ENCODE peak calls at places on chromosomes 2 and 18, in nine cellular contexts. M is HCT116, U is PC-3, A is SK-N-MC, J is fibroblast of lung, O is H1, G is astrocyte, Z is endothelial cell of umbilical vein, R is GM23248. Q is an unnamed sample.

GRCh38 chr2:210528716-210529115 is 27.7 kb upstream of the CPS1 start:
- DNase-seq in G (peak), R (peak), U (no peak), Z (no peak), M (no peak), J (peak), A (no peak), O (no peak), Q (no peak)

GRCh38 chr2:152611458-152612231 is 105.6 kb downstream of the PRPF40A start:
- DNase-seq in J (peak), O (no peak), U (no peak), Z (peak), A (no peak), R (peak), M (no peak), G (peak), Q (no peak)

GRCh38 chr2:227482638-227483340 is 10.8 kb downstream of the AGFG1 start:
- DNase-seq in A (no peak), U (peak), M (no peak), Z (no peak), J (peak), O (no peak), R (peak), G (no peak), Q (no peak)

GRCh38 chr18:48820483-48821250 is 130.1 kb downstream of the SMAD7 start:
- DNase-seq in A (no peak), U (no peak), R (no peak), O (no peak), Z (no peak), M (no peak), G (no peak), J (no peak), Q (no peak)

GRCh38 chr18:28281400-28281799 is 104.5 kb upstream of the CDH2 start:
- DNase-seq in U (peak), M (no peak), Z (no peak), R (peak), G (peak), O (no peak), A (no peak), J (peak), Q (no peak)

GRCh38 chr2:6310186-6310909 is 555.4 kb downstream of the CMPK2 start:
- DNase-seq in R (no peak), G (no peak), O (no peak), A (peak), J (no peak), M (no peak), U (no peak), Z (no peak), Q (no peak)

GRCh38 chr2:222052934-222053367 is 245.8 kb downstream of the PAX3 start:
- DNase-seq in O (peak), A (peak), J (no peak), U (peak), M (peak), G (no peak), R (no peak), Z (no peak), Q (no peak)

GRCh38 chr18:39672171-39672570 is 2106.6 kb upstream of the CELF4 start:
- DNase-seq in G (no peak), A (no peak), R (no peak), J (no peak), O (no peak), Z (no peak), U (no peak), M (no peak), Q (no peak)

GRCh38 chr2:234961784-234962183 is 10.0 kb downstream of the SH3BP4 start:
- DNase-seq in U (no peak), O (no peak), M (no peak), J (no peak), A (no peak), G (no peak), Z (no peak), R (no peak), Q (no peak)

GRCh38 chr2:226649871-226650660 is 149.6 kb downstream of the IRS1 start:
- DNase-seq in J (peak), A (peak), O (peak), Z (peak), G (peak), U (peak), M (peak), R (peak), Q (no peak)

GRCh38 chr2:124607679-124608078 is 582.6 kb downstream of the CNTNAP5 start:
- DNase-seq in J (no peak), G (no peak), U (no peak), M (no peak), O (no peak), Z (no peak), A (no peak), R (no peak), Q (no peak)

GRCh38 chr2:221554769-221555510 is 17.2 kb downstream of the EPHA4 start:
- DNase-seq in A (no peak), J (peak), R (peak), O (no peak), U (no peak), M (no peak), G (peak), Z (no peak), Q (no peak)

DNA sequence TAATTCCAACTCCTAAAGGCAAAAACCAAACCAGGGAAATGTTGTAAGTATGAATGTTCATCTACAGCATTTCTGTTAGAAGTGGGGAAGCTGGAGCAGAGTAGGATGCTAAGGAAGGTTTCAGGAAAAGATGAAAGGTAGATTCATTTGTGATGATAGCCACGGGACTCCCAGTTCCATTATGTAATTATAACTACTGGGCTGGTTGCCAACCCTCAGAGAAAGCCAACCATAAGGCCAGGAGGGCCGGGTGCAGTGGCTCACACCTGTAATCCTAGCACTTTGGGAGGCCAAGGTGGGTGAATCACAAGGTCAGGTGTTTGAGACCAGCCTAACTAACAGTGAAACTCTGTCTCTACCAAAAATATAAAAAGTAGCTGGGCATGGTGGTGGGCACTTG is 288.9 kb upstream of the ETAA1 start:
- DNase-seq in M (no peak), G (no peak), O (no peak), Z (no peak), J (no peak), A (no peak), R (no peak), U (no peak), Q (no peak)
- TF ChIP-seq EZH2 in M (no peak), G (no peak), O (no peak), Z (no peak), J (no peak), A (no peak), R (no peak), U (no peak), Q (no peak)

DNA sequence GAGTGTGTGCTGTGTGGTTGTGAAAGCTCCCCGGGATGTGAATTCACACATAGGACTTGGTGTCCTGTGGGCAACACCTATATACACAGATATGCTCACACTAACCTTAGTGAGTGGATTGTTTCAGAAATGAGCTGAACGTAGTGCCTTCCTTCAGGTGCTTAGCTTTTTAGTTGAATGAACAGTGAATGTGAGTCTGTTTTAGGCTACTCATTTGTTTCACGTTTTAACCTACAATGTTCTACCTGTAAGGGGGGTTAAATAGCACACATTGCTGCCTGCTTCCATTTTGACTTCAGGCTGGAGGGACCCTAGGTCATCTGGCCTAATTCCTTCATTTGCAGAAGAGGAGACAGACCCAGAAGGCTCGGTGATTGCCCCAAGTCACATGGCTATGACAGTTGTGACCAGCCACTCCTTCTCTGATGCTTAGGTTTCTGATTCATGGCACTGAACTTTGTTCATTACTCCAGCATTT is 1.0 kb downstream of the PLEK start:
- DNase-seq in M (no peak), O (no peak), Z (no peak), U (no peak), R (no peak), A (no peak), J (no peak), G (no peak), Q (no peak)
- H3K9ac ChIP-seq in M (no peak), O (no peak), Z (no peak), U (no peak), R (no peak), A (no peak), J (no peak), G (no peak), Q (no peak)

GRCh38 chr2:216694201-216694825 is 1.0 kb downstream of the IGFBP5 start:
- DNase-seq in A (no peak), R (peak), U (peak), J (peak), M (no peak), O (no peak), G (peak), Z (peak), Q (no peak)

GRCh38 chr2:216693414-216694100 is 1.8 kb downstream of the IGFBP5 start:
- DNase-seq in M (no peak), O (no peak), G (no peak), U (no peak), R (no peak), A (no peak), Z (no peak), J (no peak), Q (no peak)

GRCh38 chr2:216691210-216691741 is 4.1 kb downstream of the IGFBP5 start:
- DNase-seq in M (no peak), O (no peak), U (peak), Z (no peak), R (peak), J (peak), G (peak), A (no peak), Q (peak)

GRCh38 chr2:216694826-216695217 is 527 bp downstream of the IGFBP5 start:
- DNase-seq in M (no peak), R (no peak), Z (no peak), G (no peak), U (no peak), A (no peak), O (no peak), J (no peak), Q (no peak)

GRCh38 chr2:216692636-216693413 is 2.5 kb downstream of the IGFBP5 start:
- DNase-seq in A (no peak), J (peak), M (peak), O (no peak), R (peak), U (peak), G (peak), Z (peak), Q (peak)
- TF ChIP-seq EZH2 in A (no peak), J (no peak), M (no peak), O (no peak), R (no peak), U (no peak), G (no peak), Z (peak), Q (no peak)

DNA sequence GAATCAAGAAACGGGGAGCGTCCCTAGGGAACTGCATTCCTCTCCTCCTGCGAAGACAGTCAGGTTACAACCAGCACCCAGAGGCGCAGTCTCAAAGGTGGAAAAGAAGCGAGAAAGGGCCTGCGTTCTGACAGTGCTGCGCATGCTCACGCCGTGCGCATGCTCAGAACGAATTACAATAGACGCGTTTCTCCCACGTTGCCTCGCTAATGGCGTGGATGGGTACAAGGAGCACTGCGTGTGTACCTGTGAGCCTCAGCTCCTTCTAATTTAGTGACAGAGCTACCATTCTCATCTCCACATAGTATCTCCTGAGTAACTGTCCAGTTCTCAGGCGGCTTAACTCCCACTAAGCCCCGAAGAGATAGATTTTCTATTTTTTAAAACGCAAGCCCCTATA is 448.8 kb downstream of the TXNL1 start:
- DNase-seq in Z (no peak), M (no peak), R (no peak), J (no peak), O (no peak), A (no peak), U (no peak), G (no peak), Q (peak)
- H3K9ac ChIP-seq in Z (no peak), M (no peak), R (no peak), J (no peak), O (no peak), A (no peak), U (no peak), G (no peak), Q (no peak)

DNA sequence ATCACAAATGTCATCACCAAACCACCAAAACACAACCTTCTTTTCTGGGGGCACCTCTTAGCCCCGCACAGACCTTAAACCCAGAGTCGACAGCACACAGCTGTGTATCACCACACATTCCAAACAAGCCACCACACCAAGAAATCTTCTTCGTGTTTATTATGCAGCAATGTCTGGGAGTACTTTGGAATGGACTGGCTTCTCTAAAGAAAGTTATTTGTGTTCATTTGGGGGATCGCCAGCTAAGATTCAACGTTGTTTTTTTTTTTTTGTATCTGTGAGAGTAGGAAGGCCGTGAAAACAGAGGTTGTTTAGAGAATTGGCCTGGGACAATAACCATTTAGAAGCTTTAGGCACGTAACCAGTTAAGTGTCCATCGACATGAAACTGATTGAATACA is 1.0 kb upstream of the MTA3 start:
- DNase-seq in M (no peak), G (peak), U (no peak), R (peak), A (no peak), J (peak), O (no peak), Z (no peak), Q (no peak)
- TF ChIP-seq EZH2 in M (no peak), G (no peak), U (no peak), R (no peak), A (no peak), J (no peak), O (no peak), Z (no peak), Q (no peak)

GRCh38 chr2:172442072-172442895 is 14.9 kb downstream of the ITGA6 start:
- DNase-seq in R (peak), J (peak), G (peak), Z (peak), U (peak), M (peak), O (no peak), A (no peak), Q (no peak)

GRCh38 chr2:172439509-172439860 is 12.1 kb downstream of the ITGA6 start:
- DNase-seq in M (no peak), A (no peak), G (no peak), O (no peak), R (no peak), U (no peak), Z (no peak), J (no peak), Q (no peak)

GRCh38 chr2:172438741-172439508 is 11.5 kb downstream of the ITGA6 start:
- DNase-seq in O (no peak), U (peak), Z (peak), R (peak), M (peak), A (peak), J (peak), G (peak), Q (no peak)

GRCh38 chr2:172439911-172440310 is 12.5 kb downstream of the ITGA6 start:
- DNase-seq in U (no peak), Z (no peak), A (no peak), J (no peak), O (no peak), R (no peak), G (no peak), M (no peak), Q (no peak)

GRCh38 chr2:172440795-172441194 is 13.4 kb downstream of the ITGA6 start:
- DNase-seq in U (peak), Z (peak), O (no peak), J (peak), A (no peak), R (no peak), G (no peak), M (no peak), Q (no peak)
- H3K9ac ChIP-seq in U (peak), Z (no peak), O (no peak), J (no peak), A (no peak), R (no peak), G (no peak), M (peak), Q (no peak)

GRCh38 chr2:100818003-100818605 is 1.8 kb upstream of the NPAS2 start:
- DNase-seq in M (peak), J (peak), U (peak), G (peak), Z (peak), A (no peak), O (no peak), R (peak), Q (no peak)

GRCh38 chr2:100818606-100819364 is 1.2 kb upstream of the NPAS2 start:
- DNase-seq in O (no peak), A (no peak), U (peak), M (peak), G (peak), Z (peak), R (peak), J (peak), Q (no peak)

GRCh38 chr2:100821255-100821912 is 1.4 kb downstream of the NPAS2 start:
- DNase-seq in A (no peak), M (no peak), O (no peak), J (no peak), G (no peak), R (peak), Z (peak), U (peak), Q (no peak)

GRCh38 chr2:100820346-100821254 is 661 bp downstream of the NPAS2 start:
- DNase-seq in U (no peak), M (no peak), A (no peak), J (no peak), Z (peak), R (peak), G (no peak), O (no peak), Q (no peak)

GRCh38 chr2:100819365-100820345 is at the start of gene NPAS2:
- DNase-seq in J (peak), Z (peak), A (no peak), O (no peak), M (no peak), R (peak), G (peak), U (peak), Q (peak)
- TF ChIP-seq EZH2 in J (no peak), Z (no peak), A (no peak), O (no peak), M (no peak), R (no peak), G (no peak), U (no peak), Q (no peak)

GRCh38 chr18:57586243-57587049 is at the start of gene FECH:
- DNase-seq in J (peak), A (no peak), G (peak), M (peak), R (peak), O (no peak), Z (peak), U (peak), Q (peak)

GRCh38 chr18:57585846-57586242 is 658 bp downstream of the FECH start:
- DNase-seq in R (no peak), U (no peak), M (no peak), Z (no peak), O (no peak), G (no peak), J (peak), A (no peak), Q (peak)

GRCh38 chr18:57583297-57583835 is 3.1 kb downstream of the FECH start:
- DNase-seq in J (no peak), U (no peak), A (no peak), R (no peak), Z (no peak), O (no peak), G (no peak), M (no peak), Q (peak)

GRCh38 chr18:57587262-57587661 is 760 bp upstream of the FECH start:
- DNase-seq in A (no peak), O (no peak), U (no peak), R (no peak), Z (no peak), J (no peak), G (no peak), M (no peak), Q (peak)

DNA sequence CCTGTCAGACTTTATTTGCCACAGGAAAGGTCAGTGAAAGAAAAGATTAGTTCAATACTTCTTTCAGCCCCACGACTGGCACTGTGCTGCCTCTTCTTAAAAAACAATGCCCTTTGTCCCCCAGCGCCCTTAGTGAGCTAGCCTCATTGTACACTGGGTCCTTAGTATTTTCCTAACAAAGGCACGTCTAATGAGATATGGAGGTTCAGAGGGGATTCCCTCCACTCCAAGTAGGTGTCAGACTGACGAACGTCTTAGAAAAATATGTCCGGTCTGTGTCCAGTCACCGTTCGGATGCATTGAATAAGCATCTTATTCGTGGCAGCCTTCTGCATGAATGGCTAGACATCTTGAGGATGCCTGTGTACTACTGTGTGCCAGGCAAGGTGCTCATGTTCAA is 1.1 kb downstream of the FECH start:
- DNase-seq in R (peak), A (no peak), O (no peak), Z (no peak), M (no peak), J (peak), U (peak), G (peak), Q (no peak)
- H3K9ac ChIP-seq in R (peak), A (peak), O (no peak), Z (peak), M (peak), J (no peak), U (peak), G (peak), Q (peak)

Q was measured in K562.